ENCODE peak calls at places on chromosomes 12 and 14, in four cellular contexts. I is colonic mucosa, C is fibroblast of lung, R is pancreas. Y is an unnamed sample. For H3K4me1 and H3K36me3, the result is how much of the 10 kb centered on the place peaks cover.

GRCh38 chr12:95173392-95174251 is 43.6 kb downstream of the FGD6 start:
- DNase-seq in C (peak), I (peak), R (peak), Y (peak)

GRCh38 chr12:47650469-47650868 is 55.4 kb downstream of the RPAP3 start:
- DNase-seq in C (peak), I (no peak), R (no peak), Y (no peak)

GRCh38 chr12:117561990-117562389 is 200.6 kb upstream of the NOS1 start:
- DNase-seq in R (no peak), C (no peak), I (no peak), Y (no peak)

GRCh38 chr14:80629606-80630005 is 311.9 kb downstream of the CEP128 start:
- DNase-seq in I (no peak), R (no peak), C (peak), Y (no peak)

GRCh38 chr14:101775756-101776292 is 14.3 kb downstream of the PPP2R5C start:
- DNase-seq in C (no peak), R (no peak), I (no peak), Y (no peak)

GRCh38 chr12:44674866-44675265 is 201.2 kb downstream of the NELL2 start:
- DNase-seq in I (no peak), C (no peak), R (no peak), Y (no peak)

GRCh38 chr14:22622220-22622619 is 21.9 kb downstream of the OR6J1 start:
- DNase-seq in R (no peak), C (peak), I (peak), Y (no peak)

GRCh38 chr12:95083938-95084337 is 10.5 kb upstream of the NR2C1 start:
- DNase-seq in C (peak), R (no peak), I (peak), Y (peak)

GRCh38 chr12:117674313-117674712 is 294.5 kb downstream of the KSR2 start:
- DNase-seq in I (no peak), C (no peak), R (no peak), Y (no peak)

GRCh38 chr12:115407036-115407435 is 723.1 kb upstream of the TBX3 start:
- DNase-seq in R (no peak), C (no peak), I (no peak), Y (no peak)

GRCh38 chr14:37013116-37013515 is 159.3 kb downstream of the SLC25A21 start:
- DNase-seq in R (no peak), C (no peak), I (no peak), Y (no peak)

GRCh38 chr12:131642101-131642540 is 68.8 kb upstream of the SFSWAP start:
- DNase-seq in R (no peak), I (no peak), C (no peak), Y (no peak)

GRCh38 chr12:49674318-49674985 is 32.8 kb downstream of the FMNL3 start:
- DNase-seq in C (peak), R (no peak), I (no peak), Y (no peak)

GRCh38 chr14:104794641-104795467 is 694 bp downstream of the AKT1 start:
- DNase-seq in I (peak), C (peak), R (no peak), Y (peak)

GRCh38 chr12:46446645-46447044 is 74.1 kb upstream of the SLC38A2 start:
- DNase-seq in R (no peak), I (no peak), C (peak), Y (no peak)

GRCh38 chr14:101104485-101104884 is 201.0 kb upstream of the RTL1 start:
- DNase-seq in R (no peak), I (no peak), C (no peak), Y (no peak)

GRCh38 chr14:91953170-91953985 is 5.9 kb upstream of the FBLN5 start:
- DNase-seq in R (no peak), I (no peak), C (peak), Y (no peak)

GRCh38 chr14:36659822-36660735 is 1.6 kb upstream of the PAX9 start:
- DNase-seq in R (no peak), I (no peak), C (no peak), Y (no peak)

GRCh38 chr14:80364816-80365215 is 153.5 kb upstream of the DIO2 start:
- DNase-seq in R (no peak), C (no peak), I (no peak), Y (no peak)

GRCh38 chr14:23492618-23493272 is 23.2 kb downstream of the NGDN start:
- DNase-seq in R (no peak), C (no peak), I (no peak), Y (no peak)

GRCh38 chr12:94660436-94660835 is 10.1 kb upstream of the TMCC3 start:
- DNase-seq in C (no peak), R (no peak), I (no peak), Y (no peak)

GRCh38 chr12:93078092-93078491 is 149.0 kb upstream of the EEA1 start:
- DNase-seq in R (no peak), I (no peak), C (no peak), Y (no peak)

GRCh38 chr12:75207338-75208083 is 2.1 kb downstream of the KCNC2 start:
- DNase-seq in I (no peak), C (no peak), R (no peak), Y (no peak)

GRCh38 chr12:1917172-1918070 is 1.0 kb downstream of the CACNA2D4 start:
- DNase-seq in I (peak), C (no peak), R (peak), Y (no peak)

GRCh38 chr14:81784084-81784483 is 250.4 kb upstream of the SEL1L start:
- DNase-seq in I (no peak), C (no peak), R (no peak), Y (no peak)

GRCh38 chr12:92075425-92075891 is 70.2 kb downstream of the BTG1 start:
- DNase-seq in R (no peak), I (no peak), C (peak), Y (no peak)

GRCh38 chr14:22545842-22546721 is 42.9 kb downstream of the DAD1 start:
- DNase-seq in R (no peak), I (no peak), C (peak), Y (no peak)

GRCh38 chr14:87615050-87615449 is 377.9 kb downstream of the GALC start:
- DNase-seq in C (no peak), R (no peak), I (no peak), Y (no peak)

GRCh38 chr14:91482278-91483023 is 27.7 kb downstream of the PPP4R3A start:
- DNase-seq in R (no peak), C (peak), I (no peak), Y (no peak)

GRCh38 chr14:61555056-61555838 is 140.1 kb upstream of the HIF1A start:
- DNase-seq in R (no peak), C (no peak), I (no peak), Y (no peak)

GRCh38 chr14:75165586-75166391 is 10.6 kb downstream of the TMED10 start:
- DNase-seq in I (no peak), R (peak), C (peak), Y (no peak)

GRCh38 chr12:117580718-117581062 is 219.3 kb upstream of the NOS1 start:
- DNase-seq in R (peak), C (no peak), I (peak), Y (no peak)

GRCh38 chr12:132524405-132524804 is 34.5 kb downstream of the FBRSL1 start:
- DNase-seq in R (no peak), C (peak), I (no peak), Y (no peak)

GRCh38 chr12:122085571-122085970 is 7.0 kb downstream of the MLXIP start:
- DNase-seq in I (no peak), C (no peak), R (no peak), Y (no peak)
- H3K4me1 ChIP-seq in I (under half), C (under half), R (under half), Y (under half)

DNA sequence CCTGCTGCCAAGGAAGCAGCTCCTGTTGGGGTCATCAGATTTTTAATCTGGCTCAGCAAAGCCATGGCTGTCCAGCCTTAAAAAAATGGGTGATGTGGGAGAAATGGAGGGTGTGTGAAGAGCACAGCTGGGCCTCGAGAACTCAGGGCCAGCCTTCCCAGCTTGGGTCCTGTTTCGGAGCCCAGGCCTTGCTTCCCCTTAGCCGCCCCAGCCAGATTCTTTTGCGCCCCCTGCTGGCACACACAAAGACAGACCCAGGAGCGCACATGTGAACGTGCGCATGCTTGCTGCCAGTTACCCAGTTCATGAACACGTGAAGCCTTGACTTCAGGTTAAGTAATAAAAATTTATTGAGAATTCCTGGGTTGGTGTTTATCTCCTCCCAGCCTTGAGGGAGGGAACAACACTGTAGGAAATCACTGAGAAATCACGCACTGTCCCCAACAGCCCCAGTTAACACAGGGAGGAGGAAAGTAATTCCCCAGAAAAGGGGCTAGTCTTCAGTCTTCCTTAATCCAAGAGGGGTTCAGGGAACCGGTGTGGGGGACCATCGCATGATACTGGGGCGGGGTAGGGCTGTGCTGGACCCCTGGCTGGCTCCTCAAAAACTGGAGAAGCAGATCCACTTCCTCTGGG is 5.3 kb downstream of the PHB2 start:
- DNase-seq in C (peak), R (peak), I (peak), Y (peak)
- H3K36me3 ChIP-seq in C (under half), R (under half), I (under half), Y (under half)

GRCh38 chr14:96574633-96575191 is 72.5 kb downstream of the PAPOLA start:
- DNase-seq in C (peak), R (peak), I (no peak), Y (no peak)

GRCh38 chr14:96574171-96574632 is 72.0 kb downstream of the PAPOLA start:
- DNase-seq in C (no peak), I (no peak), R (no peak), Y (no peak)

GRCh38 chr14:96576937-96577336 is 74.8 kb downstream of the PAPOLA start:
- DNase-seq in R (no peak), C (no peak), I (no peak), Y (no peak)

GRCh38 chr14:96575233-96575632 is 73.1 kb downstream of the PAPOLA start:
- DNase-seq in R (no peak), I (no peak), C (no peak), Y (no peak)

DNA sequence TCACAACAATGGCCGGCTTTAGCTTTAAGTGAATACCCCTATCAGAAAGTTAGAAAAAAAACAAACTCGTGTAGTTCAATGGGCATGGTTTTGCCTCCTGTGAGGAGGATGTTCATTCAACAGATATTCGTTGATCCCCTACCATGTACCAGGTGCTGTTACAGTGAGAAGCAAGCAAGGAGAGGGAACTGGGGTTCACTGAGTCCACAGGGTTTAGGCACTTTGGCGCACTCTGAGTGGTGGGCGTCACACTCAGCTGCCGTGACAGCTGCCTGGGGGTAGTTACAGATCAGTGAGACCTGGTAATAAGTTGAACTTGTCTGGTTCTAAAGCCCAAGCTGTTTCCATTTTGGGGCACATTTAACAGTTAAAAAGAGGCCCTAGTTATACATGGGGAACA is 74.2 kb downstream of the PAPOLA start:
- DNase-seq in R (no peak), C (no peak), I (no peak), Y (no peak)
- H3K4me1 ChIP-seq in R (under half), C (under half), I (under half), Y (under half)

GRCh38 chr12:24943947-24944597 is 4.8 kb downstream of the BCAT1 start:
- DNase-seq in R (no peak), I (no peak), C (no peak), Y (no peak)

GRCh38 chr12:24947541-24948451 is 1.1 kb downstream of the BCAT1 start:
- DNase-seq in C (peak), R (no peak), I (no peak), Y (no peak)

GRCh38 chr12:24945039-24945438 is 3.9 kb downstream of the BCAT1 start:
- DNase-seq in C (no peak), R (no peak), I (no peak), Y (no peak)

GRCh38 chr12:24944598-24944975 is 4.3 kb downstream of the BCAT1 start:
- DNase-seq in I (no peak), C (no peak), R (no peak), Y (no peak)

DNA sequence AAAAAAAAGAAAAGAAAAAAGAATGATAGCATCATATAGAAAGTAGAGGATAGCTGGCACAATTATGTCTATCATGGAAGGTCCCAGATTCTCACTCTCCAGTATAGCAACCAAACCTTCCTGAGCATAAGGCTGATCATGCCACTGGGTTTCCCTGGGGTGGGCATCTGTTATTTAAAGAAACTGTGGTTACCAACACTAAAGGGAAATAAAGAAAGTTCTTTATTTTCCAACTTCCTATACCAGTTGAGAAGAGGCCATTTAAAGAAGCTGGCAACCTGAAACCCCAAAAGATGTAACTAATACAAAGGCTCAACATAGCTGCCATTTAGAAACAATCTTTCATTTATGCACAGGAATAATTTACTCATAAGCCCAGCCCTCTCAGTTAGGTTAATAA is 3.1 kb downstream of the BCAT1 start:
- DNase-seq in R (no peak), I (no peak), C (no peak), Y (no peak)
- H3K36me3 ChIP-seq in R (under half), I (under half), C (under half), Y (under half)

GRCh38 chr14:100076133-100076532 is 10.9 kb downstream of the EVL start:
- DNase-seq in I (no peak), R (no peak), C (peak), Y (no peak)

GRCh38 chr14:100071545-100071944 is 6.3 kb downstream of the EVL start:
- DNase-seq in I (no peak), R (no peak), C (no peak), Y (no peak)

GRCh38 chr14:100070310-100070709 is 5.1 kb downstream of the EVL start:
- DNase-seq in R (no peak), I (no peak), C (no peak), Y (no peak)

GRCh38 chr14:100074431-100075100 is 9.3 kb downstream of the EVL start:
- DNase-seq in C (no peak), I (no peak), R (no peak), Y (no peak)

DNA sequence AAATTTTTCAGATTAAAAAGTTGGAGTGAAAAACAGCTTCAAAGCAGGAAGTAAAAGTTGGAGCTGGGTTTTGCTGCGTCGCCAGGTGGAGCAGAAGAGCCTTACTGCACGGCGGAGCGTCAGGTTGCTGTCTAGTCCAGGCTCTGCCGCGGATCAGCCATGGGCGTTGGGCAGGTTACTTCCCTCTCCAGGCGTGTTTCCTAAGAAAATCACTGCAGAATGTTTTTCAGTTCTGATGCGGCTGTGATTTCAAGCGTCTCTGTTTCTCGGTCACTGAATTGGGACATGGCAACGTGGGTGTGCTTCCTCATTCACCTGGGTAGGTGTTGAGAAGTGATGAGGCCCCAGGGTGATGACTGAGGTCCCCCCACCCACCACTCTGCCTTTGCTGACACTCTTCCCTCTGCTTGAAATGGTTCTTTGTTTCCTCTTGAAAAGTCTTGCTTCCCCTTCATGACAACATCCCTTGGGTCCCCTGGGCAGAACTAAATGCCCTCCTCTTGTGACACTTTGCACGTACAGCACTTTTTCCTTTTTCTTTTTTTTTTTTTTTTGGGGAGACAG is 7.6 kb downstream of the EVL start:
- DNase-seq in C (no peak), I (peak), R (no peak), Y (peak)
- H3K4me1 ChIP-seq in C (under half), I (under half), R (under half), Y (under half)

DNA sequence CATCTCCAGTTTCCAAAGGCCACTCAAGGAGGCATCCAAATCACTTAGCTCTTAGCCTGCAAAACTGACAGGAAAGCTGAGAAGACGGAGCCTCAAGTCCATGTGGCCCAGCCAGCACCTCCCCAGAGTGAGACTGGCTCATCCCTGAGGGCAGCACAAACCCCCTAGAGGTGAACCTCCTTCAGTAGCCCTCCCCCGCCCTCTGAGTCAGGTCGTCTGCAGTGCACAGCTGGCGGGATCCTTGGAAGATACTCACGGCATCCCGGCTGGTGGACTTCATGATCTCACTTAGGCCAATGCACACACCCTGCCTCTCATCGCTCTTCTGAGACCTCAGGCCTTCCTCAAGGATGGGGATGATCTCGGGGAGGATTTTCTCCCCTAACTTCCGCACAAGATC is 24.1 kb upstream of the RAB35 start:
- DNase-seq in C (no peak), I (no peak), R (no peak), Y (no peak)
- H3K36me3 ChIP-seq in C (under half), I (under half), R (half or more), Y (under half)

GRCh38 chr12:110251381-110251780 is 29.7 kb upstream of the ATP2A2 start:
- DNase-seq in R (no peak), C (no peak), I (no peak), Y (no peak)
- H3K4me1 ChIP-seq in R (under half), C (under half), I (under half), Y (under half)